ENCODE peak calls at places on chromosomes 13 and 19, in eight cellular contexts. C is IMR-90, A is GM23248, Q is H1, K is neural progenitor cell, N is neuronal stem cell, V is fibroblast of lung, G is mammary epithelial cell. U is an unnamed sample.

GRCh38 chr19:12055784-12056183 is 3.0 kb upstream of the ZNF878 start:
- DNase-seq in C (no peak), A (no peak), Q (no peak), K (no peak), N (no peak), V (no peak), G (no peak), U (no peak)

GRCh38 chr19:39907213-39907612 is 27.2 kb downstream of the FCGBP start:
- DNase-seq in C (no peak), A (no peak), Q (no peak), K (no peak), N (no peak), V (no peak), G (no peak), U (no peak)

GRCh38 chr19:4878491-4878968 is 11.1 kb upstream of the PLIN3 start:
- DNase-seq in C (no peak), A (no peak), Q (peak), K (peak), N (no peak), V (no peak), G (no peak), U (no peak)

GRCh38 chr19:4713384-4713951 is 10.2 kb downstream of the DPP9 start:
- DNase-seq in C (peak), A (peak), Q (no peak), K (no peak), N (no peak), V (peak), G (peak), U (peak)

GRCh38 chr13:23505007-23505406 is 65.2 kb upstream of the TNFRSF19 start:
- DNase-seq in C (peak), A (peak), Q (no peak), K (no peak), N (no peak), V (peak), G (peak), U (no peak)

GRCh38 chr13:86737334-86737932 is 933.7 kb upstream of the SLITRK5 start:
- DNase-seq in C (no peak), A (no peak), Q (no peak), K (no peak), N (no peak), V (no peak), G (no peak), U (no peak)

GRCh38 chr13:110380359-110381028 is 73.4 kb downstream of the COL4A2 start:
- DNase-seq in C (peak), A (peak), Q (no peak), K (no peak), N (no peak), V (peak), G (no peak), U (no peak)

GRCh38 chr13:46492946-46493345 is 60.0 kb upstream of the LRCH1 start:
- DNase-seq in C (peak), A (peak), Q (no peak), K (peak), N (peak), V (peak), G (peak), U (no peak)

GRCh38 chr13:31639443-31640163 is 99.7 kb upstream of the RXFP2 start:
- DNase-seq in C (peak), A (peak), Q (no peak), K (no peak), N (no peak), V (peak), G (no peak), U (no peak)

GRCh38 chr13:53631511-53631910 is 602.9 kb downstream of the OLFM4 start:
- DNase-seq in C (no peak), A (no peak), Q (no peak), K (no peak), N (no peak), V (no peak), G (no peak), U (no peak)

GRCh38 chr13:97753942-97754670 is 199.4 kb upstream of the IPO5 start:
- DNase-seq in C (no peak), A (no peak), Q (peak), K (peak), N (no peak), V (no peak), G (no peak), U (no peak)

GRCh38 chr19:41321600-41322270 is 11.8 kb downstream of the CCDC97 start:
- DNase-seq in C (peak), A (peak), Q (peak), K (peak), N (peak), V (peak), G (no peak), U (no peak)

GRCh38 chr13:49521216-49521615 is 25.5 kb downstream of the PHF11 start:
- DNase-seq in C (no peak), A (no peak), Q (no peak), K (no peak), N (no peak), V (no peak), G (no peak), U (no peak)

GRCh38 chr19:29265436-29265835 is 52.5 kb upstream of the UQCRFS1 start:
- DNase-seq in C (no peak), A (no peak), Q (no peak), K (no peak), N (no peak), V (no peak), G (no peak), U (no peak)

GRCh38 chr19:51726049-51726448 is 2.3 kb upstream of the HAS1 start:
- DNase-seq in C (peak), A (peak), Q (no peak), K (no peak), N (no peak), V (peak), G (peak), U (peak)

GRCh38 chr19:3784607-3785463 is 1.3 kb downstream of the MATK start:
- DNase-seq in C (no peak), A (peak), Q (peak), K (peak), N (no peak), V (no peak), G (no peak), U (no peak)

GRCh38 chr13:113947321-113948033 is 26.4 kb downstream of the C13orf46 start:
- DNase-seq in C (peak), A (peak), Q (no peak), K (peak), N (no peak), V (no peak), G (peak), U (peak)

GRCh38 chr19:51250786-51251452 is at the start of gene SIGLECL1:
- DNase-seq in C (no peak), A (no peak), Q (no peak), K (no peak), N (no peak), V (no peak), G (no peak), U (no peak)

GRCh38 chr19:37874784-37875183 is 31.6 kb downstream of the WDR87 start:
- DNase-seq in C (peak), A (no peak), Q (no peak), K (no peak), N (no peak), V (peak), G (no peak), U (no peak)

GRCh38 chr13:61706899-61707298 is 291.2 kb upstream of the PCDH20 start:
- DNase-seq in C (no peak), A (no peak), Q (no peak), K (no peak), N (no peak), V (no peak), G (no peak), U (no peak)

GRCh38 chr13:50882816-50883215 is 26.8 kb upstream of the RNASEH2B start:
- DNase-seq in C (no peak), A (no peak), Q (no peak), K (no peak), N (no peak), V (no peak), G (no peak), U (no peak)

GRCh38 chr19:5554828-5555227 is 12.9 kb downstream of the TINCR start:
- DNase-seq in C (no peak), A (no peak), Q (no peak), K (no peak), N (no peak), V (no peak), G (no peak), U (no peak)

GRCh38 chr13:83943530-83944279 is 61.4 kb upstream of the SLITRK1 start:
- DNase-seq in C (no peak), A (no peak), Q (no peak), K (peak), N (no peak), V (no peak), G (no peak), U (no peak)

GRCh38 chr13:98312606-98313005 is 135.5 kb upstream of the RNF113B start:
- DNase-seq in C (peak), A (no peak), Q (no peak), K (no peak), N (no peak), V (no peak), G (no peak), U (no peak)

GRCh38 chr19:42919757-42920079 is 2.0 kb upstream of the PSG6 start:
- DNase-seq in C (no peak), A (peak), Q (no peak), K (no peak), N (no peak), V (no peak), G (no peak), U (no peak)

GRCh38 chr19:30006206-30006605 is 64.2 kb downstream of the URI1 start:
- DNase-seq in C (no peak), A (no peak), Q (no peak), K (no peak), N (no peak), V (no peak), G (no peak), U (no peak)

GRCh38 chr19:29662604-29663404 is 2.5 kb upstream of the PLEKHF1 start:
- DNase-seq in C (peak), A (peak), Q (no peak), K (no peak), N (no peak), V (peak), G (peak), U (peak)

GRCh38 chr13:25927966-25928365 is 123.8 kb downstream of the SHISA2 start:
- DNase-seq in C (no peak), A (no peak), Q (no peak), K (no peak), N (no peak), V (peak), G (no peak), U (no peak)

GRCh38 chr13:31038834-31039552 is 106.5 kb downstream of the TEX26 start:
- DNase-seq in C (peak), A (peak), Q (no peak), K (no peak), N (no peak), V (peak), G (peak), U (no peak)

GRCh38 chr19:40366697-40367561 is 18.4 kb downstream of the PLD3 start:
- DNase-seq in C (peak), A (no peak), Q (peak), K (peak), N (peak), V (peak), G (no peak), U (no peak)

GRCh38 chr19:39067104-39067503 is 17.1 kb upstream of the ACP7 start:
- DNase-seq in C (no peak), A (no peak), Q (no peak), K (no peak), N (no peak), V (no peak), G (no peak), U (no peak)

GRCh38 chr13:114107686-114108081 is 24.7 kb downstream of the RASA3 start:
- DNase-seq in C (peak), A (peak), Q (no peak), K (no peak), N (no peak), V (peak), G (no peak), U (no peak)

GRCh38 chr13:113149711-113150544 is 8.5 kb upstream of the PROZ start:
- DNase-seq in C (no peak), A (no peak), Q (peak), K (no peak), N (no peak), V (no peak), G (no peak), U (no peak)

GRCh38 chr13:112229992-112230872 is 145.9 kb upstream of the SPACA7 start:
- DNase-seq in C (no peak), A (no peak), Q (no peak), K (no peak), N (no peak), V (no peak), G (no peak), U (no peak)

GRCh38 chr19:55442372-55443044 is 592 bp downstream of the SHISA7 start:
- DNase-seq in C (no peak), A (no peak), Q (peak), K (peak), N (no peak), V (no peak), G (no peak), U (no peak)

GRCh38 chr13:114109646-114110045 is 22.8 kb downstream of the RASA3 start:
- DNase-seq in C (no peak), A (no peak), Q (no peak), K (peak), N (no peak), V (no peak), G (no peak), U (no peak)

DNA sequence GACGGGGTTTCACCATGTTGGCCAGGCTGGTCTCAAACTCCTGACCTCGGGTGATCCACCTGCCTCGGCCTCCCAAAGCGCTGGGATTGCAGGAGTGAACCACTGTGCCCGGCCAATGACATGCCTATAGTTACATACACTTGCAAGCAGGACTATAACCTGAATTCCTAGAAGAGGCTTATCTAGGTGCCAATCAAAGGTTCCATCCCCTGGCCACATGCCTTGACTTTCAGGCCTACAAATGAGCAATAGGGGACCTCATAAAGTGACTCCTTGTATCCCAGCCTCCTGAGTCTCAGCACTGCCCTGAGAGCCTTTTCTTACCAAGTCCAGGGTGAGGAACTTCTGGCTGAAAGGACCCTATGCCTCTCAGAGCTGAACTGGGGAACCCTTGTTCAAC is 3.9 kb upstream of the LSM4 start:
- DNase-seq in C (no peak), A (no peak), Q (no peak), K (no peak), N (no peak), V (no peak), G (no peak), U (no peak)
- H3K9ac ChIP-seq in C (no peak), A (no peak), Q (no peak), K (no peak), N (no peak), V (no peak), G (no peak), U (no peak)

GRCh38 chr19:17325133-17325532 is 9.5 kb downstream of the ANO8 start:
- DNase-seq in C (no peak), A (no peak), Q (no peak), K (no peak), N (no peak), V (no peak), G (no peak), U (no peak)

GRCh38 chr19:17325881-17326594 is 8.6 kb downstream of the ANO8 start:
- DNase-seq in C (no peak), A (no peak), Q (no peak), K (no peak), N (no peak), V (peak), G (peak), U (no peak)

GRCh38 chr19:17327068-17327653 is 7.5 kb downstream of the ANO8 start:
- DNase-seq in C (no peak), A (no peak), Q (no peak), K (no peak), N (no peak), V (no peak), G (no peak), U (no peak)

GRCh38 chr19:17327654-17328516 is 6.8 kb downstream of the ANO8 start:
- DNase-seq in C (no peak), A (no peak), Q (peak), K (peak), N (peak), V (no peak), G (peak), U (peak)

GRCh38 chr19:17326595-17326966 is 8.1 kb downstream of the ANO8 start:
- DNase-seq in C (no peak), A (no peak), Q (no peak), K (peak), N (no peak), V (no peak), G (peak), U (no peak)
- H3K4me3 ChIP-seq in C (no peak), A (no peak), Q (peak), K (no peak), N (no peak), V (no peak), G (peak), U (no peak)

GRCh38 chr19:7694499-7694898 is 7.4 kb downstream of the FCER2 start:
- DNase-seq in C (no peak), A (no peak), Q (no peak), K (no peak), N (no peak), V (no peak), G (no peak), U (no peak)
- H3K9ac ChIP-seq in C (no peak), A (no peak), Q (no peak), K (no peak), N (no peak), V (no peak), G (no peak), U (no peak)

DNA sequence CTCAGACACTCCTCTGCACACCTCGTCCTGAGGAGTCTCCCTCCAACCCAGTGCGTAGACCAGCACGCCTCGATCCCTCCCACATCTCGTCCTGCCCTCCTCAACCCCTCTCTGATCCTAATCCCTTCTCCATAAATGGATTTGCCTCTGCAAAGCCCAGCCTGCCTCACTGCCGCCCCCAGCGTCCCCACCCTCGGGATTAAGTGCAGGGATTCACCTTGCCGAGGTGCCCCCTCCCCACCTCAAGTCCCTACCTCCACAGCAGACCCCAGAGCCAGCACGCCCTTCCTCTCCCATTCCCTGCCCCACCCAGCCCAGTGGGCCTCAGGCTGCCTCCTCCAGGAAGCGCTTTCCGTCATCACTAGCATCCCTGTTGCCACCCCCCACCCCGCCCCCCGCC is 4.1 kb downstream of the KLF16 start:
- DNase-seq in C (no peak), A (no peak), Q (peak), K (peak), N (no peak), V (no peak), G (no peak), U (no peak)
- H3K4me3 ChIP-seq in C (no peak), A (peak), Q (peak), K (peak), N (no peak), V (no peak), G (no peak), U (no peak)

GRCh38 chr19:10963865-10964264 is 3.0 kb downstream of the SMARCA4 start:
- DNase-seq in C (no peak), A (no peak), Q (no peak), K (no peak), N (no peak), V (no peak), G (no peak), U (no peak)

GRCh38 chr19:10964903-10965302 is 4.1 kb downstream of the SMARCA4 start:
- DNase-seq in C (no peak), A (no peak), Q (no peak), K (no peak), N (no peak), V (no peak), G (no peak), U (no peak)

GRCh38 chr19:10962863-10963262 is 2.0 kb downstream of the SMARCA4 start:
- DNase-seq in C (no peak), A (no peak), Q (no peak), K (no peak), N (no peak), V (no peak), G (no peak), U (no peak)

GRCh38 chr19:10966809-10967208 is 6.0 kb downstream of the SMARCA4 start:
- DNase-seq in C (no peak), A (no peak), Q (no peak), K (no peak), N (no peak), V (no peak), G (no peak), U (no peak)

DNA sequence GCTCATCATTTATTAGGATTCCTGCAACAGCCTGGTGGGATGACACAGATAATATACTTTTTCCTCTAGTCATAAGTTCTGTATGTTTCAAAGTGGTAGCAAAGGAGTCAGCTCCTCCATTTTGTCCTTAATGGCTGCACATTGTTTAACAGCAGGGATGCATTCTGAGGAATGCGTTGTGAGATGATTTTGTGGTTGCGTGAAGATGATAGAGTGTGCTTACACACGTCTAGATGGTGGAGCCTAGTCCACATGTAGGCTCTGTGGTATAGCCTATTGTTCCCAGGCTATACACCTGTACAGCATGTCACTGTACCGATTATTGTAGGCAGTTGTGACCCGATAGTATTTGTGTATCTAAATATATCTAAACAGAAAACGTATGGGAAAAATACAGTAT is 4.6 kb downstream of the SMARCA4 start:
- DNase-seq in C (no peak), A (no peak), Q (no peak), K (no peak), N (no peak), V (no peak), G (no peak), U (no peak)
- H3K9ac ChIP-seq in C (no peak), A (no peak), Q (no peak), K (no peak), N (no peak), V (no peak), G (no peak), U (no peak)

GRCh38 chr19:46412983-46413261 is 442 bp downstream of the CCDC8 start:
- DNase-seq in C (no peak), A (peak), Q (no peak), K (no peak), N (no peak), V (no peak), G (no peak), U (no peak)
- H3K4me3 ChIP-seq in C (peak), A (peak), Q (peak), K (peak), N (peak), V (peak), G (peak), U (peak)

GRCh38 chr19:49512970-49513745 is 697 bp downstream of the FCGRT start:
- DNase-seq in C (no peak), A (peak), Q (peak), K (peak), N (peak), V (no peak), G (no peak), U (peak)

GRCh38 chr19:49518033-49518432 is 5.6 kb downstream of the FCGRT start:
- DNase-seq in C (no peak), A (no peak), Q (no peak), K (no peak), N (no peak), V (no peak), G (no peak), U (no peak)

GRCh38 chr19:49514151-49514550 is 1.7 kb downstream of the FCGRT start:
- DNase-seq in C (no peak), A (no peak), Q (no peak), K (no peak), N (no peak), V (no peak), G (no peak), U (no peak)

GRCh38 chr19:49515767-49516166 is 3.3 kb downstream of the FCGRT start:
- DNase-seq in C (no peak), A (no peak), Q (no peak), K (no peak), N (no peak), V (no peak), G (no peak), U (no peak)

GRCh38 chr19:49513746-49514118 is 1.3 kb downstream of the FCGRT start:
- DNase-seq in C (no peak), A (no peak), Q (peak), K (no peak), N (no peak), V (no peak), G (no peak), U (no peak)
- H3K9ac ChIP-seq in C (peak), A (peak), Q (no peak), K (peak), N (peak), V (no peak), G (no peak), U (peak)